ENCODE peak calls at places on chromosomes 3 and 15, in five cellular contexts. S is heart right ventricle; W is Peyer's patch; Q is IMR-90; P is CD4-positive, CD25-positive, alpha-beta regulatory T cell. T is an unnamed sample. For H3K36me3 and H3K27me3, the result is how much of the 10 kb centered on the place peaks cover.

GRCh38 chr3:172253200-172253599 is 195.1 kb downstream of the GHSR start:
- DNase-seq in Q (no peak), P (no peak), W (no peak), S (no peak), T (no peak)

GRCh38 chr3:105274958-105275357 is 91.8 kb upstream of the ALCAM start:
- DNase-seq in Q (peak), W (no peak), P (no peak), S (no peak), T (no peak)

GRCh38 chr3:161254861-161255260 is 33.8 kb downstream of the NMD3 start:
- DNase-seq in P (no peak), Q (no peak), S (no peak), W (no peak), T (no peak)

GRCh38 chr15:46304320-46304719 is 669.5 kb downstream of the SQOR start:
- DNase-seq in S (no peak), W (no peak), P (no peak), Q (no peak), T (peak)

GRCh38 chr3:52237659-52238172 is 1.2 kb downstream of the TWF2 start:
- DNase-seq in P (no peak), W (peak), S (peak), Q (peak), T (peak)

GRCh38 chr3:193743702-193744047 is 150.7 kb downstream of the OPA1 start:
- DNase-seq in S (no peak), Q (no peak), W (no peak), P (no peak), T (no peak)

GRCh38 chr15:89278307-89278706 is 34.5 kb downstream of the FANCI start:
- DNase-seq in P (no peak), W (no peak), Q (peak), S (no peak), T (no peak)

GRCh38 chr3:64178419-64178818 is 46.8 kb downstream of the PRICKLE2 start:
- DNase-seq in P (no peak), S (no peak), W (no peak), Q (no peak), T (no peak)

GRCh38 chr15:72338617-72339321 is 18.8 kb upstream of the CELF6 start:
- DNase-seq in S (no peak), W (no peak), P (no peak), Q (peak), T (no peak)

GRCh38 chr15:63605816-63606215 is 8.6 kb downstream of the FBXL22 start:
- DNase-seq in P (peak), W (peak), S (no peak), Q (no peak), T (no peak)

GRCh38 chr3:45057557-45057956 is 31.5 kb downstream of the CLEC3B start:
- DNase-seq in S (no peak), P (no peak), W (no peak), Q (no peak), T (no peak)

GRCh38 chr3:155076888-155077287 is 3.2 kb upstream of the MME start:
- DNase-seq in S (no peak), P (no peak), Q (peak), W (no peak), T (no peak)

GRCh38 chr15:99090011-99090699 is 14.7 kb upstream of the SYNM start:
- DNase-seq in W (peak), S (no peak), P (no peak), Q (peak), T (no peak)

GRCh38 chr3:72174043-72174442 is 389.1 kb upstream of the PROK2 start:
- DNase-seq in P (no peak), Q (no peak), W (no peak), S (no peak), T (no peak)

GRCh38 chr3:30614943-30615342 is 8.5 kb downstream of the TGFBR2 start:
- DNase-seq in S (no peak), P (no peak), W (no peak), Q (no peak), T (no peak)

GRCh38 chr3:96836153-96836915 is 21.9 kb downstream of the EPHA6 start:
- DNase-seq in S (no peak), W (no peak), Q (no peak), P (no peak), T (no peak)

GRCh38 chr3:106740116-106740515 is 637.1 kb upstream of the CCDC54 start:
- DNase-seq in Q (no peak), P (no peak), S (no peak), W (no peak), T (no peak)

GRCh38 chr3:160754371-160754854 is 1.6 kb upstream of the PPM1L start:
- DNase-seq in S (peak), P (no peak), Q (peak), W (peak), T (peak)

GRCh38 chr3:47781326-47781684 is 388 bp downstream of the SMARCC1 start:
- DNase-seq in P (peak), Q (no peak), W (peak), S (peak), T (peak)

GRCh38 chr3:81743096-81744025 is 18.1 kb downstream of the GBE1 start:
- DNase-seq in Q (peak), S (peak), P (no peak), W (no peak), T (no peak)

GRCh38 chr3:102106421-102107097 is 257.2 kb downstream of the NFKBIZ start:
- DNase-seq in W (no peak), S (no peak), Q (peak), P (no peak), T (no peak)

GRCh38 chr3:184579513-184579912 is 17.9 kb downstream of the EPHB3 start:
- DNase-seq in W (no peak), Q (no peak), S (no peak), P (no peak), T (no peak)

GRCh38 chr3:9776896-9777694 is 7.3 kb upstream of the CAMK1 start:
- DNase-seq in W (no peak), S (no peak), P (no peak), Q (no peak), T (no peak)

GRCh38 chr3:100042144-100042543 is 72.2 kb downstream of the FILIP1L start:
- DNase-seq in Q (peak), P (no peak), S (no peak), W (no peak), T (no peak)

GRCh38 chr15:70234256-70234965 is 136.7 kb upstream of the TLE3 start:
- DNase-seq in P (no peak), W (no peak), Q (peak), S (no peak), T (no peak)

GRCh38 chr3:38985581-38985980 is 66.2 kb downstream of the SCN11A start:
- DNase-seq in W (no peak), S (no peak), Q (peak), P (no peak), T (no peak)

GRCh38 chr3:125147491-125147820 is 65.1 kb downstream of the SLC12A8 start:
- DNase-seq in P (no peak), Q (peak), W (no peak), S (no peak), T (no peak)

GRCh38 chr15:95394186-95395067 is 936.1 kb upstream of the NR2F2 start:
- DNase-seq in Q (peak), P (no peak), W (no peak), S (no peak), T (no peak)

GRCh38 chr3:52225452-52226228 is at the start of gene TLR9:
- DNase-seq in P (no peak), Q (no peak), S (no peak), W (peak), T (peak)

GRCh38 chr3:45677045-45677436 is 12.2 kb upstream of the SACM1L start:
- DNase-seq in P (peak), W (peak), Q (peak), S (no peak), T (peak)

GRCh38 chr3:116443096-116443793 is 2.0 kb downstream of the LSAMP start:
- DNase-seq in Q (peak), S (no peak), P (no peak), W (no peak), T (no peak)

GRCh38 chr3:84245779-84246178 is 713.0 kb upstream of the CADM2 start:
- DNase-seq in Q (no peak), P (no peak), S (no peak), W (no peak), T (no peak)

GRCh38 chr15:61749169-61749568 is 311.1 kb downstream of the VPS13C start:
- DNase-seq in P (no peak), Q (no peak), S (no peak), W (no peak), T (no peak)

GRCh38 chr3:178318957-178319528 is 217.2 kb upstream of the KCNMB2 start:
- DNase-seq in P (no peak), Q (no peak), W (no peak), S (no peak), T (no peak)

GRCh38 chr3:185959609-185960517 is 22.0 kb upstream of the TRA2B start:
- DNase-seq in P (no peak), S (no peak), W (no peak), Q (peak), T (no peak)

GRCh38 chr3:48287034-48287433 is 46.1 kb downstream of the ZNF589 start:
- DNase-seq in Q (no peak), S (no peak), P (no peak), W (no peak), T (no peak)

DNA sequence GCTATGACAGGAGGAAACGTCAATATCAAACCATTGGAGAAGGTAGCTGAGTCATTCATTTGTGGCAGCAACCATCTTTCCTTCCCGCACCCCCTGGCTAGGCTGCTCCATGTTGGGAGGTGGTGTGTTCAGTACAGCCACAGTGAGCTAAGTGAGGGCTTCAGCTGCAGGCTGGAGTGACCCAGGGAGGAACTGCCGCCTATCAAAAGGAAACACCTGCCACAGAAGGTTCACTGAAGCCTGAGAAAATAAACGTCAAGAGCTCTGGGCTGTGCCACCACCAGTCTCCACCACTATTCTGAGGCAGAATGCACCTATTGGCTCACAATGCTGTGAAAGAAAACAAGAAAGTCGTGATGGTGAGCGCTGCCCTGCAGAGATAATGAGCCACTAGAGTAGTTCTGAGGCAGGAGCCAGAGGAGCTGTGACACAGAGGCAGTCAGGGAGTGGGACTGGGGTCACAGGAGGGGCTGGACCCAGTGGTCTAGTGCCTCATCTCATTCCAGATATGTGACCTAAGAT is 34.8 kb upstream of the CD47 start:
- DNase-seq in W (peak), P (peak), S (no peak), Q (no peak), T (no peak)
- H3K4me3 ChIP-seq in W (peak), P (peak), S (no peak), Q (no peak), T (no peak)

DNA sequence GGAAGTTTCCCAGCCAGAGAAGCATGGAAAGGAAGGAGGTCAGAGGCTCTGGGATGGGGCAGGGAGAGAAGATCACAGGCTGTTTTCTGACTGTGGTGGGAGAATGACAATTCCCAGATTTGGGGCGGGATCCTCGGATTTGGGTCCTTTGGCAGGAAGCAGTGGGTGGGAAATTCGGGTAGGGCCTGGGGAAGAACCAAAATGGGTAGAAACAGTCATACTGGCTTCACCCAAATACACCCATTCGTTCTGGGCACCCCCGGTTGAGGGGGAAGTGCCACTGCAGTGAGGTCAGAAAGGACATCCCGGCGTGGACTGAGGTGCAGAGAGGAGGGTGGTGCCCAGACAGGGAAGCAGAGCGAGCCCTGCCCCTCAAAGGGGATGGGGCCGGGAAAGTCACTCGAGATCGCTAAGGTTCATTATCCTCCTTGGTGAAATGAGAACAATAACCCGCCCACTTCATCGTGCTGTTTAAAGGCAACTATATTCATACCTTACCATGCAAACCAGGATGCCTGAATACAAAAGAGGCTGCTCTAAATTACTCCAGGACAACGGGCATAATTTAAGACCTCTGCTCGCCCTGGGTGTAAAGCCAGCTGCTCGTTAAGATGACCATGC is 28.8 kb downstream of the TNK2 start:
- DNase-seq in P (no peak), W (no peak), Q (no peak), S (no peak), T (no peak)
- H3K36me3 ChIP-seq in P (half or more), W (under half), Q (under half), S (half or more), T (under half)

DNA sequence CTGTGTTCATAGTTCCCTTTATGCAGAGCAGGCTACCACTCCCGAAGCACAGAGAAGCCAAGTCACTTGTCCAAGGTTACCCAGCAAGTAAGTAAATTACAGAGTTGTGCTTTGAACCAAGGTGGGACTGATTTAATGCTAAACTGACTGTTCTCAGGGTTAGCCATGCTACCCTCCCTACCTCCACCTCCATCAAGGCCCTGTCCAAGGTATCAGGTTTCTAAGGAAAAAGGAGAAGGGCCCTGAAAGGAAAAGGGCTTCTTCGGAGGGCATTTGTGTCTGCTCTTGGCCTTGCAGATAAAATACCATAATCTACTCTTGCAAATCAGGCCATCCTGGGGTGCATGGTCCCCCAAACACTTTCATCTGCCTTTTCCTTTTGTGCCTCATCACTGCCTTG is 288.1 kb upstream of the LRRFIP2 start:
- DNase-seq in P (no peak), S (no peak), Q (no peak), W (no peak), T (no peak)
- H3K27me3 ChIP-seq in P (under half), S (under half), Q (under half), W (under half), T (under half)

GRCh38 chr15:30904812-30905211 is 1.1 kb downstream of the FAN1 start:
- DNase-seq in S (no peak), W (no peak), Q (no peak), P (no peak), T (no peak)
- H3K4me3 ChIP-seq in S (peak), W (no peak), Q (no peak), P (peak), T (no peak)

DNA sequence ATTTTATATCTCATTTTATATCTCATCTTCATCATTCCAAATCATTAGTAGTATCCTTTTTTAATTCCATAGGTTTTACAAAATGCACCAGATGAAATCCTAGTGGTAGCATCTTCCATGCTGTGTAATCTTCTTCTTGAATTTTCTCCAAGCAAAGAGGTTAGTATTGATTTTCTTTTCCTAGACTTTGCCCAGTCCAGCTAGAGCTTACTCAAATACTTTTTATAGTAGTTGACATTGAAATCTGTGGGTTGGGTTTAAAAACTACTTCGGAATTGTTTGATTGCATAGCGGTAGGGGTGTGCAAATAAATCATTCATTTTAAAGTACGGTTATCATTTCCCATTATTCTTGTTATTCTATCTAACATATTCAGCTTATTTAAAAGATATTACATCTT is 62.6 kb downstream of the NME9 start:
- DNase-seq in W (no peak), P (no peak), S (no peak), Q (no peak), T (no peak)
- H3K36me3 ChIP-seq in W (under half), P (under half), S (half or more), Q (under half), T (under half)

DNA sequence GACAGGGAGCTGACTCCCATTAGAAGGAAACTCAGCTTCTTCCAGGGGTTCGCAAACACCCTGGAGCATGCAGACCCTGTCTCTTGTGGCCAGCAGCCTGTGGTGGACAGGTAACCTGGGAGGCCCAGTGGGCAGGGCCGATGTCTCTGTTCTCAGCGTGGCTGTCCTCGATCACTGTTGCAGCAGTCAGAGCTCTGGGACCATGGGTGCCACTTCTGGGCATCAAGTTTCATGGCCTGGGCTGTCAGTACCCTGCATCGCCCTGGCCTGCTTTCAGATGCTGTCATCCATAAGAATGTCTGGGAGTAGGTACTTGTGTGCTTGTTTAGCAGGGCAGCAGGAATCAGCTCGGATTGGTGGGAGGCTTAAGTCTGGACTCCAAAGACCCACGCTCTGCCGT is 54.4 kb downstream of the SLC6A6 start:
- DNase-seq in S (no peak), Q (no peak), P (no peak), W (no peak), T (no peak)
- H3K27me3 ChIP-seq in S (under half), Q (under half), P (under half), W (under half), T (under half)

DNA sequence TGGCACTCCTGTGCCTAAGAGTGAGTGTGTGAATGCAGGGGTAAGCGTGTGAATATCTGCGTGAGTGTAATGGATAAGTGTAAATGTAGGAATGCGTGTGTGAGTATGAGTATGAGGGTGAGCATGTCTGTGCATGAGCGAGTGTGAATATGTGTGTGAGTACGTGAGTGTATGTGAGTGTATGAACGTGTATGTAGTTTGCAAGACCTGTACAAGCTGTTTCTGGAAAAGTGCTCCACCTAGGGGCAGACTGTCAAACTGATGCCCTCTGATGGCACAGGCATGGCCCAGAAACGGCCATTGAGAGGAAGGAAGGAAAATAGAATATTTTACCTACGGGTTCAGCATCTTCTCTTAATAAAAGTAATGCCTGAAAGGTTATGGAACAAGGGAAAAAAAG is 24.4 kb upstream of the FRMD4B start:
- DNase-seq in S (peak), W (peak), Q (peak), P (peak), T (no peak)
- H3K4me3 ChIP-seq in S (peak), W (no peak), Q (no peak), P (no peak), T (no peak)

GRCh38 chr3:157146664-157147082 is 13.3 kb downstream of the CCNL1 start:
- DNase-seq in S (no peak), W (no peak), P (no peak), Q (no peak), T (no peak)
- H3K36me3 ChIP-seq in S (half or more), W (half or more), P (half or more), Q (half or more), T (under half)

GRCh38 chr3:10873415-10873814 is 57.4 kb downstream of the SLC6A11 start:
- DNase-seq in W (no peak), Q (no peak), S (no peak), P (no peak), T (no peak)
- H3K27me3 ChIP-seq in W (under half), Q (under half), S (under half), P (under half), T (under half)

GRCh38 chr3:65595997-65596300 is 442.8 kb downstream of the MAGI1 start:
- DNase-seq in P (no peak), S (no peak), Q (no peak), W (no peak), T (no peak)
- H3K4me3 ChIP-seq in P (no peak), S (no peak), Q (no peak), W (no peak), T (no peak)